ENCODE peak calls at places on chromosomes 4 and X, in nine cellular contexts. B is NCI-H1417; N is naive thymus-derived CD8-positive, alpha-beta T cell; E is thyroid gland; Y is NCI-H1092 treated with DMSO at 0.1 percent for 48 hours; M is GM12891; K is cardiac fibroblast; G is aorta; Z is foreskin fibroblast. P is an unnamed sample.

GRCh38 chr4:163344147-163345050 is 707 bp downstream of the NPY5R start:
- DNase-seq in G (peak; percentile 55), Z (no peak), Y (no peak), N (no peak), K (no peak), M (peak; percentile 6), B (peak; percentile 55), E (no peak), P (no peak)

GRCh38 chrX:103063918-103064434 is at the start of gene BEX1:
- DNase-seq in Y (peak; percentile 94), E (peak; percentile 64), B (peak; percentile 88), G (no peak), M (no peak), Z (peak; percentile 86), N (no peak), K (peak; percentile 52), P (peak; percentile 95)

GRCh38 chrX:69165116-69165651 is at the start of gene PJA1:
- DNase-seq in E (peak; percentile 76), N (peak; percentile 59), B (peak; percentile 73), K (peak; percentile 78), G (peak; percentile 82), Y (peak; percentile 89), Z (peak; percentile 86), M (peak; percentile 48), P (peak; percentile 68)

GRCh38 chr4:48008021-48008596 is 8.4 kb downstream of the CNGA1 start:
- DNase-seq in Y (no peak), N (no peak), B (no peak), G (no peak), E (no peak), Z (no peak), M (no peak), K (no peak), P (no peak)

GRCh38 chrX:23434356-23434884 is 99.8 kb downstream of the PTCHD1 start:
- DNase-seq in E (peak; percentile 83), Z (peak; percentile 39), N (no peak), M (no peak), Y (no peak), G (peak; percentile 86), K (peak; percentile 86), B (no peak), P (no peak)

GRCh38 chrX:97446298-97446882 is 562.7 kb downstream of the RPA4 start:
- DNase-seq in G (no peak), Y (no peak), B (no peak), M (no peak), E (no peak), N (no peak), K (peak; percentile 10), Z (no peak), P (no peak)

GRCh38 chr4:112214397-112215264 is 17.0 kb upstream of the AP1AR start:
- DNase-seq in M (no peak), E (no peak), B (peak; percentile 19), Z (peak; percentile 48), N (peak; percentile 24), K (peak; percentile 54), G (no peak), Y (peak; percentile 28), P (peak; percentile 8)

GRCh38 chr4:118834960-118835895 is 698 bp downstream of the SEC24D start:
- DNase-seq in Z (peak; percentile 93), N (peak; percentile 38), E (peak; percentile 88), K (peak; percentile 90), M (no peak), Y (peak; percentile 41), G (peak; percentile 83), B (peak; percentile 61), P (peak; percentile 5)

GRCh38 chr4:156749791-156750403 is 221.7 kb downstream of the PDGFC start:
- DNase-seq in Z (no peak), N (no peak), M (no peak), Y (no peak), G (no peak), E (no peak), K (no peak), B (no peak), P (no peak)

GRCh38 chr4:9781343-9782135 is at the start of gene DRD5:
- DNase-seq in M (no peak), G (no peak), B (no peak), Y (no peak), Z (no peak), K (no peak), N (no peak), E (no peak), P (no peak)

GRCh38 chr4:108191269-108191914 is 22.7 kb upstream of the LEF1 start:
- DNase-seq in M (no peak), K (no peak), E (no peak), N (no peak), B (no peak), Z (no peak), Y (no peak), G (no peak), P (no peak)

GRCh38 chr4:39066371-39066770 is 4.3 kb downstream of the KLHL5 start:
- DNase-seq in K (no peak), N (no peak), Y (no peak), B (no peak), G (no peak), E (no peak), M (no peak), Z (no peak), P (no peak)

GRCh38 chr4:165684177-165684870 is 188.7 kb upstream of the TLL1 start:
- DNase-seq in N (no peak), M (no peak), Y (no peak), Z (peak; percentile 69), B (no peak), G (no peak), K (peak; percentile 60), E (no peak), P (no peak)

GRCh38 chr4:173074501-173074946 is 94.1 kb upstream of the GALNT7 start:
- DNase-seq in Z (peak; percentile 89), E (no peak), M (no peak), Y (no peak), G (no peak), N (no peak), K (peak; percentile 56), B (peak; percentile 35), P (no peak)

GRCh38 chr4:113872426-113873260 is 106.8 kb downstream of the ARSJ start:
- DNase-seq in G (no peak), Z (no peak), E (no peak), B (no peak), M (no peak), N (no peak), Y (no peak), K (no peak), P (no peak)

GRCh38 chr4:115126487-115126886 is 13.1 kb upstream of the NDST4 start:
- DNase-seq in M (no peak), Y (peak; percentile 64), K (no peak), B (peak; percentile 26), Z (no peak), N (no peak), G (no peak), E (peak; percentile 6), P (no peak)

GRCh38 chr4:187006189-187006618 is 282.5 kb upstream of the FAT1 start:
- DNase-seq in M (no peak), G (no peak), E (no peak), B (no peak), Y (no peak), Z (no peak), K (peak; percentile 32), N (no peak), P (no peak)

GRCh38 chr4:153486281-153487151 is 20.4 kb downstream of the TMEM131L start:
- DNase-seq in B (no peak), E (peak; percentile 55), N (no peak), Z (peak; percentile 87), M (no peak), G (no peak), Y (no peak), K (peak; percentile 69), P (no peak)

GRCh38 chr4:176238819-176239218 is 30.2 kb downstream of the ASB5 start:
- DNase-seq in Z (peak; percentile 43), K (peak; percentile 26), E (no peak), G (no peak), Y (peak; percentile 18), M (no peak), B (no peak), N (no peak), P (no peak)

GRCh38 chrX:43559643-43560042 is 96.5 kb upstream of the MAOA start:
- DNase-seq in K (peak; percentile 63), G (peak; percentile 44), N (peak; percentile 22), E (peak; percentile 50), Y (peak; percentile 51), Z (peak; percentile 64), B (peak; percentile 14), M (no peak), P (peak; percentile 2)

GRCh38 chr4:20137176-20137575 is 114.5 kb upstream of the SLIT2 start:
- DNase-seq in E (no peak), M (no peak), Z (peak; percentile 83), G (no peak), B (peak; percentile 14), N (no peak), K (peak; percentile 26), Y (no peak), P (no peak)

GRCh38 chrX:8845060-8845459 is 43.9 kb upstream of the FAM9A start:
- DNase-seq in E (peak; percentile 10), B (no peak), G (no peak), K (peak; percentile 68), N (no peak), M (no peak), Y (no peak), Z (peak; percentile 63), P (no peak)

GRCh38 chr4:132344924-132345828 is 803.9 kb upstream of the PCDH10 start:
- DNase-seq in G (peak; percentile 36), Y (no peak), N (no peak), M (no peak), B (no peak), E (no peak), Z (no peak), K (no peak), P (no peak)

GRCh38 chr4:185128272-185129119 is 14.6 kb upstream of the SLC25A4 start:
- DNase-seq in K (no peak), B (peak; percentile 80), G (peak; percentile 52), N (no peak), Y (peak; percentile 28), M (peak; percentile 51), E (peak; percentile 56), Z (peak; percentile 63), P (no peak)

GRCh38 chr4:140005699-140006098 is 148.3 kb downstream of the MAML3 start:
- DNase-seq in Y (peak; percentile 72), G (no peak), Z (no peak), K (no peak), E (no peak), B (peak; percentile 20), N (no peak), M (no peak), P (peak; percentile 66)

GRCh38 chr4:3013839-3014350 is 50.5 kb downstream of the GRK4 start:
- DNase-seq in N (no peak), K (no peak), B (no peak), M (peak; percentile 41), E (no peak), Z (no peak), G (no peak), Y (no peak), P (no peak)

GRCh38 chr4:176150283-176150682 is 45.1 kb downstream of the SPATA4 start:
- DNase-seq in M (no peak), Z (peak; percentile 58), E (no peak), G (no peak), N (no peak), K (peak; percentile 56), Y (no peak), B (no peak), P (no peak)

GRCh38 chrX:100208076-100208475 is 202.0 kb downstream of the PCDH19 start:
- DNase-seq in M (no peak), N (no peak), E (no peak), G (no peak), Y (no peak), K (no peak), B (no peak), Z (no peak), P (no peak)

GRCh38 chr4:188175288-188175687 is 36.0 kb downstream of the TRIML1 start:
- DNase-seq in Z (no peak), K (no peak), Y (no peak), N (no peak), M (no peak), E (no peak), B (no peak), G (no peak), P (no peak)

P was measured in NCI-H1436.